ENCODE peak calls at places on chromosomes 7 and 10, in four cellular contexts. H is brain microvascular endothelial cell, E is Calu3, Y is GM13976. Z is an unnamed sample.

GRCh38 chr7:95246935-95247370 is 77.4 kb downstream of the PON1 start:
- DNase-seq in H (peak), E (peak), Y (peak), Z (peak)

GRCh38 chr7:44348300-44348699 is 22.9 kb upstream of the CAMK2B start:
- DNase-seq in H (peak), E (peak), Y (peak), Z (peak)

GRCh38 chr7:158550886-158551452 is 36.7 kb downstream of the PTPRN2 start:
- DNase-seq in H (no peak), Y (no peak), E (no peak), Z (no peak)

GRCh38 chr7:148334959-148335577 is 255.5 kb upstream of the C7orf33 start:
- DNase-seq in H (peak), Y (no peak), E (peak), Z (peak)

GRCh38 chr10:124138195-124138882 is 44.9 kb upstream of the CHST15 start:
- DNase-seq in Y (no peak), H (no peak), E (no peak), Z (peak)

GRCh38 chr7:87188930-87189329 is 30.6 kb downstream of the TMEM243 start:
- DNase-seq in H (no peak), E (no peak), Y (no peak), Z (no peak)

GRCh38 chr10:110123594-110123993 is 83.8 kb upstream of the MXI1 start:
- DNase-seq in Y (no peak), H (no peak), E (no peak), Z (no peak)

GRCh38 chr7:48299580-48300169 is 128.4 kb downstream of the ABCA13 start:
- DNase-seq in Y (peak), H (peak), E (peak), Z (no peak)

GRCh38 chr7:17411922-17412321 is 113.5 kb downstream of the AHR start:
- DNase-seq in Y (no peak), E (no peak), H (no peak), Z (no peak)

DNA sequence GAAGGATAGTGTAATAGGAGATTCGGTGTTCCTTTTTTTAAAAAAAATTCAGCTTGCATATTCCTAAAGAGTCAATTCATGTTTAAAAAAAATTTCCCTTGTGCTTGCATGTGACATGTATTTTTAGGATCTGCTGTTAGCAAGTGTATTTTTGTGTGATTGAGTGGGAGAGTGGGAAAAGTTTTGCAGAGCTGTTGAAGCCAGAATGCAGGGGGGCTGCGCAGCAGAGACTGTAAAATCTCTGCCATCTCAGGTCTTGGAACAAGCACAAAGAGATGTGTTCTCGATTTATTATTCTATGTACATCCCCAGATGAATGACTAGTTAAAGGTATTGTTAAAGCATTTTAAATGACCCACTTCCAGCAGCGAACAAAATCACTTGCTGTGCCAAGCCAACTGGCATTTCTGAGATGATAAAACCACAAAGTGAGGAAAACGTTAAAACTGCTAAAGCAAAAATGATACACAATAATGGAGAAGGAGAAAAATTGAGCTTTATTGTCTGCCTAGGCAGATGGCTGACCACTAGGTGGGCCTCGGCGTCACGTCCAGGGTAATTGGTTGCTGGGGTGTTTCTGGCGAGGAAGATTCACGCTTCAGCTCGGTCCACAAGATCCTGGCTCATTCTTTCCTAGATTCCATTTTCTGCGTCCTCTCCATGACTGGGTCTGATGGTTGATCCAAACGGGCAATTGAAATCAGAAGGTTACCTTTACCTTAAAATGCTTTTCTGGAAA is 67.0 kb upstream of the ATRNL1 start:
- DNase-seq in Y (no peak), H (no peak), E (no peak), Z (no peak)
- TF ChIP-seq CTCF in Y (no peak), H (peak), E (no peak), Z (no peak)

DNA sequence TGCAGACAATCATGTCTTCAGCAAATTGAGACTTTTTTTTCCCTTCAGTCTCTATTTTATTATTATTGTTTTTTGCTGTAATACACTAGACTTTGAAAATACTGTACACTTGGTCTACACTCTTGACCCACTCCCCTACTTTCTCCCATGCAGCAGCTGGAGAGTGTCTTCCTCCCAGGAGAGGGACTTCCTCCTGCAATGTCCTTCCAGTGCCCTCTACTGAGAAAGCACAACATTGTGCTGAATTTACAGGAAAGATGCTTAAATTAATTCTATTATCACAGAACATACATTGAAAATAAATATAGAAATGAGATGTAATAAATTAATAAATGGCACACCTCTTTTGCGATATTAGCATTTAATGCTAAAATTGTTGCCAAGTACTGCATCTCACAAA is 411.3 kb downstream of the CCSER2 start:
- DNase-seq in Y (no peak), E (no peak), H (no peak), Z (no peak)
- TF ChIP-seq CTCF in Y (no peak), E (no peak), H (no peak), Z (no peak)

DNA sequence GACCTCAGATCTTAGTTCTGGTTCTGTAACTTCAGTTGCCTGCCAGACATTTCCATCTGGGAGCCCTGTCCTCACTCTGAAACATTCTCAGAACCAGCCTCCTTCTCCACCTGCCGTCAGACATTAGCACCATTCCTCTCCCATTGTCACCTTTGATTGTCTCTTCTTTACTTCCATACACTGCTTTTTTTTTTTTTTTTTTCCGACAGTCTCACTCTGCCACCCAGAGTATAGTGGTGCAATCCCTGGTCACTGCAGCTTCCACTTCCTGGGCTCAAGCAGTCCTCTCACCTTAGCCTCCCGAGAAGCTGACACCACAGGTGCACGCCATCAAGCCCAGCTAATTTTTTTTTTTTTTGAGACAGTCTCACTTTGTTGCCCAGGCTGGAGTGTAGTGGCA is 21.1 kb upstream of the HIPK2 start:
- DNase-seq in H (no peak), Y (no peak), E (no peak), Z (no peak)
- TF ChIP-seq CTCF in H (no peak), Y (no peak), E (no peak), Z (no peak)

GRCh38 chr7:129778770-129779601 is 167.5 kb downstream of the NRF1 start:
- DNase-seq in H (no peak), Y (no peak), E (peak), Z (no peak)
- TF ChIP-seq CTCF in H (no peak), Y (no peak), E (no peak), Z (no peak)

GRCh38 chr7:51007708-51008505 is 225.2 kb upstream of the GRB10 start:
- DNase-seq in H (no peak), E (no peak), Y (peak), Z (no peak)

GRCh38 chr7:51005074-51005473 is 222.4 kb upstream of the GRB10 start:
- DNase-seq in H (no peak), Y (no peak), E (no peak), Z (no peak)

GRCh38 chr7:51010534-51010933 is 227.8 kb upstream of the GRB10 start:
- DNase-seq in E (no peak), Y (peak), H (no peak), Z (no peak)

GRCh38 chr7:51009716-51010496 is 227.2 kb upstream of the GRB10 start:
- DNase-seq in E (no peak), H (no peak), Y (peak), Z (peak)

GRCh38 chr7:51006483-51007235 is 224.0 kb upstream of the GRB10 start:
- DNase-seq in E (no peak), H (no peak), Y (no peak), Z (no peak)
- TF ChIP-seq CTCF in E (no peak), H (peak), Y (no peak), Z (no peak)

GRCh38 chr7:81960026-81960425 is 190.2 kb upstream of the HGF start:
- DNase-seq in H (no peak), Y (no peak), E (no peak), Z (no peak)

GRCh38 chr7:81957517-81957916 is 187.7 kb upstream of the HGF start:
- DNase-seq in Y (no peak), H (no peak), E (no peak), Z (peak)

DNA sequence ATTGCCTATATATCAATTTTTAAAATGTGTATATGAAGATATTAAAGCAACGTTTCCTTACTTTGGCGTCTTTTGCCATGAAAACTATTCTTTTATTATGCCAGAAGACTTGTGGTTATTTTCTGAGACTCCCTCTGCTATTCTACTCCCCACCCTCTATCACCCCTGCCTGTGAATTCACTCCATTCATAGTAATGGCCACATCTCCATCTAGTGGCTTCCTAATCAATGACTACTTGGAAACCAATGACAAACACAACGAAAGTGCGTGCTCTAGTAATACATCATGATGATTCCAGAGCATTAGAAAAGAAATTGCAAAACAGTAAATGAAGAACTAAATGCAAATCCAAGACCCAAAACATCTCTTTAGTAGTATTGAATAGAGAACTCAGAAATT is 186.7 kb upstream of the HGF start:
- DNase-seq in E (peak), H (peak), Y (no peak), Z (no peak)
- TF ChIP-seq CTCF in E (no peak), H (peak), Y (peak), Z (peak)

GRCh38 chr10:85786401-85786899 is 580.1 kb downstream of the GRID1 start:
- DNase-seq in Y (no peak), H (no peak), E (peak), Z (no peak)
- TF ChIP-seq CTCF in Y (no peak), H (no peak), E (no peak), Z (no peak)

GRCh38 chr7:2661602-2662272 is 26.3 kb upstream of the AMZ1 start:
- DNase-seq in H (no peak), E (no peak), Y (no peak), Z (no peak)

GRCh38 chr7:2661096-2661449 is 26.9 kb upstream of the AMZ1 start:
- DNase-seq in Y (no peak), E (no peak), H (no peak), Z (no peak)

GRCh38 chr7:2659556-2660358 is 28.0 kb downstream of the TTYH3 start:
- DNase-seq in H (no peak), Y (no peak), E (no peak), Z (no peak)

GRCh38 chr7:2658941-2659340 is 27.2 kb downstream of the TTYH3 start:
- DNase-seq in Y (no peak), H (no peak), E (no peak), Z (no peak)

GRCh38 chr7:2660359-2661095 is 27.5 kb upstream of the AMZ1 start:
- DNase-seq in H (no peak), Y (no peak), E (no peak), Z (no peak)
- TF ChIP-seq CTCF in H (peak), Y (no peak), E (peak), Z (peak)